ENCODE peak calls at places on chromosomes 11 and 22, in ten cellular contexts. N is naive B cell; H is substantia nigra; X is NCI-H2029 treated with DMSO at 0.1 percent for 48 hours; C is H4; P is NCI-H2081; G is RWPE1; A is activated CD4-positive, alpha-beta T cell treated with anti-CD3 and anti-CD28 coated beads, Interleukin-2, amount 10 ng/mL, durations not matched to agents 7 days and 5 days; Y is stimulated activated CD8-positive, alpha-beta memory T cell treated with anti-CD3 and anti-CD28 coated beads, Interleukin-4, amount 100 ng/mL, for 4 hours; V is amniotic stem cell. T is an unnamed sample.

GRCh38 chr11:28659716-28660348 is 551.6 kb downstream of the METTL15 start:
- DNase-seq in V (no peak), H (no peak), G (no peak), P (no peak), C (no peak), Y (no peak), A (no peak), N (no peak), X (no peak), T (no peak)

GRCh38 chr22:31173386-31174145 is 13.6 kb downstream of the RNF185 start:
- DNase-seq in Y (no peak), P (no peak), V (peak; percentile 77), H (no peak), G (peak; percentile 68), X (no peak), C (peak; percentile 23), N (no peak), A (no peak), T (peak; percentile 89)

GRCh38 chr22:17802411-17802810 is 28.1 kb upstream of the BID start:
- DNase-seq in A (no peak), P (no peak), N (no peak), X (no peak), V (no peak), H (no peak), G (no peak), Y (no peak), C (no peak), T (no peak)

GRCh38 chr11:35111171-35112055 is 27.6 kb upstream of the CD44 start:
- DNase-seq in X (no peak), H (no peak), P (no peak), G (peak; percentile 76), N (no peak), A (no peak), Y (no peak), C (peak; percentile 93), V (no peak), T (peak; percentile 90)

GRCh38 chr11:69320756-69321741 is 27.1 kb downstream of the MYEOV start:
- DNase-seq in C (no peak), X (no peak), P (no peak), Y (no peak), H (no peak), G (no peak), A (no peak), V (no peak), N (no peak), T (peak; percentile 65)

GRCh38 chr11:81432333-81432732 is 1301.3 kb downstream of the FAM181B start:
- DNase-seq in H (no peak), C (no peak), G (no peak), Y (no peak), A (no peak), N (no peak), V (no peak), X (no peak), P (no peak), T (no peak)

GRCh38 chr22:19704355-19705015 is 9.8 kb upstream of the SEPTIN5 start:
- DNase-seq in Y (no peak), V (no peak), G (no peak), A (no peak), P (no peak), N (no peak), X (no peak), C (no peak), H (no peak), T (no peak)

GRCh38 chr11:64319421-64319761 is 1.5 kb downstream of the PRDX5 start:
- DNase-seq in N (no peak), C (no peak), V (no peak), P (no peak), H (no peak), G (no peak), A (no peak), Y (no peak), X (no peak), T (no peak)

GRCh38 chr11:67303989-67304411 is 670 bp downstream of the SSH3 start:
- DNase-seq in C (no peak), G (no peak), N (no peak), Y (no peak), A (no peak), H (no peak), V (no peak), P (no peak), X (no peak), T (peak; percentile 33)

GRCh38 chr22:45969414-45969799 is 7.6 kb downstream of the WNT7B start:
- DNase-seq in X (no peak), H (no peak), C (no peak), G (no peak), N (no peak), V (no peak), A (no peak), Y (no peak), P (no peak), T (no peak)

GRCh38 chr22:20576445-20576816 is 69.0 kb downstream of the MED15 start:
- DNase-seq in C (no peak), X (no peak), G (no peak), A (no peak), V (no peak), N (no peak), P (no peak), Y (no peak), H (no peak), T (no peak)

GRCh38 chr22:32018056-32018455 is 25.0 kb upstream of the SLC5A1 start:
- DNase-seq in P (no peak), C (no peak), N (no peak), G (no peak), H (no peak), Y (no peak), X (no peak), V (no peak), A (no peak), T (no peak)

GRCh38 chr11:85132839-85133238 is 494.3 kb downstream of the DLG2 start:
- DNase-seq in H (no peak), V (no peak), N (no peak), A (no peak), P (no peak), G (no peak), C (no peak), X (no peak), Y (no peak), T (no peak)

GRCh38 chr11:65090628-65091027 is 5.4 kb upstream of the VPS51 start:
- DNase-seq in G (no peak), P (no peak), V (no peak), H (no peak), A (no peak), N (no peak), X (no peak), Y (no peak), C (no peak), T (no peak)

GRCh38 chr11:125872138-125872491 is 15.4 kb upstream of the HYLS1 start:
- DNase-seq in N (no peak), C (no peak), V (no peak), H (no peak), P (no peak), A (no peak), Y (no peak), G (no peak), X (no peak), T (no peak)

GRCh38 chr22:35022291-35022690 is 43.7 kb upstream of the ISX start:
- DNase-seq in N (no peak), C (no peak), Y (no peak), V (no peak), G (no peak), X (no peak), A (no peak), H (no peak), P (no peak), T (no peak)

GRCh38 chr22:33884829-33885228 is 35.4 kb downstream of the LARGE1 start:
- DNase-seq in H (no peak), A (no peak), G (no peak), N (no peak), Y (no peak), P (no peak), C (no peak), V (no peak), X (no peak), T (no peak)

GRCh38 chr11:65947133-65947532 is 1.9 kb downstream of the TSGA10IP start:
- DNase-seq in C (no peak), H (no peak), V (no peak), G (no peak), P (no peak), N (no peak), A (no peak), X (no peak), Y (no peak), T (no peak)

T was measured in EL.